ENCODE peak calls at places on chromosomes 11 and 22, in seven cellular contexts. L is NCI-H1436; W is C1 segment of cervical spinal cord; B is activated naive CD4-positive, alpha-beta T cell treated with anti-CD3 and anti-CD28 coated beads, Interleukin-2, amount 50 U/mL, for 16 hours; D is EL; P is neural crest cell; Q is IMR-90. U is an unnamed sample.

GRCh38 chr11:1896895-1897294 is 5.2 kb upstream of the PRR33 start:
- DNase-seq in L (no peak), W (no peak), B (no peak), D (no peak), P (no peak), Q (no peak), U (no peak)

GRCh38 chr22:50242406-50242949 is 2.3 kb downstream of the TUBGCP6 start:
- DNase-seq in L (no peak), W (no peak), B (no peak), D (no peak), P (no peak), Q (no peak), U (no peak)

GRCh38 chr11:73997120-73997772 is 11.6 kb downstream of the UCP3 start:
- DNase-seq in L (no peak), W (no peak), B (no peak), D (no peak), P (no peak), Q (no peak), U (no peak)

GRCh38 chr22:37025500-37026070 is 6.0 kb downstream of the MPST start:
- DNase-seq in L (no peak), W (no peak), B (no peak), D (no peak), P (no peak), Q (no peak), U (no peak)

GRCh38 chr22:46389081-46389480 is 53.6 kb downstream of the TRMU start:
- DNase-seq in L (no peak), W (no peak), B (no peak), D (no peak), P (no peak), Q (no peak), U (no peak)

GRCh38 chr22:19232620-19233019 is 54.1 kb upstream of the SLC25A1 start:
- DNase-seq in L (peak; percentile 71), W (no peak), B (no peak), D (no peak), P (no peak), Q (no peak), U (no peak)

GRCh38 chr11:77087723-77088225 is 14.9 kb upstream of the OMP start:
- DNase-seq in L (no peak), W (no peak), B (no peak), D (no peak), P (no peak), Q (no peak), U (no peak)

GRCh38 chr11:100980156-100980555 is 149.5 kb downstream of the PGR start:
- DNase-seq in L (no peak), W (no peak), B (no peak), D (no peak), P (no peak), Q (peak; percentile 13), U (no peak)

GRCh38 chr22:17121235-17122195 is at the start of gene TMEM121B:
- DNase-seq in L (peak; percentile 89), W (no peak), B (peak; percentile 22), D (peak; percentile 69), P (peak; percentile 75), Q (peak; percentile 59), U (peak; percentile 89)

GRCh38 chr22:38783095-38783710 is 10.7 kb downstream of the DNAL4 start:
- DNase-seq in L (no peak), W (no peak), B (no peak), D (no peak), P (no peak), Q (no peak), U (no peak)

GRCh38 chr11:15819679-15820286 is 536.6 kb downstream of the SOX6 start:
- DNase-seq in L (peak; percentile 16), W (no peak), B (peak; percentile 16), D (peak; percentile 54), P (peak; percentile 80), Q (peak; percentile 19), U (peak; percentile 74)

GRCh38 chr11:280762-281485 is 2.7 kb downstream of the NLRP6 start:
- DNase-seq in L (no peak), W (no peak), B (peak; percentile 40), D (no peak), P (no peak), Q (no peak), U (no peak)

GRCh38 chr11:15889353-15889752 is 467.0 kb downstream of the SOX6 start:
- DNase-seq in L (no peak), W (no peak), B (no peak), D (no peak), P (no peak), Q (no peak), U (no peak)

GRCh38 chr11:120556841-120557240 is 45.3 kb downstream of the GRIK4 start:
- DNase-seq in L (no peak), W (no peak), B (no peak), D (no peak), P (no peak), Q (no peak), U (no peak)

GRCh38 chr11:39139581-39139980 is 2319.9 kb downstream of the LRRC4C start:
- DNase-seq in L (no peak), W (no peak), B (no peak), D (no peak), P (no peak), Q (no peak), U (no peak)

GRCh38 chr11:106017088-106017487 is 5.0 kb downstream of the MSANTD4 start:
- DNase-seq in L (no peak), W (no peak), B (no peak), D (no peak), P (no peak), Q (no peak), U (no peak)

GRCh38 chr11:10606536-10607208 is 38.2 kb upstream of the LYVE1 start:
- DNase-seq in L (no peak), W (no peak), B (no peak), D (peak; percentile 44), P (no peak), Q (peak; percentile 86), U (no peak)

GRCh38 chr11:58829736-58830135 is 14.8 kb downstream of the GLYATL2 start:
- DNase-seq in L (no peak), W (no peak), B (no peak), D (peak; percentile 71), P (no peak), Q (peak; percentile 78), U (no peak)

U was measured in endothelial cell.